ENCODE peak calls at places on chromosomes 7 and 10, in seven cellular contexts. Y, V, W, L, D, I and U are unnamed samples.

GRCh38 chr7:37448637-37449331 is at the start of gene ELMO1:
- DNase-seq in W (peak), D (peak), Y (peak), I (peak), L (peak), V (peak), U (peak)

GRCh38 chr7:8094164-8095140 is 125.9 kb downstream of the GLCCI1 start:
- DNase-seq in D (no peak), W (no peak), I (no peak), Y (no peak), V (no peak), L (no peak), U (no peak)

GRCh38 chr7:22700559-22701002 is 26.4 kb upstream of the IL6 start:
- DNase-seq in I (no peak), D (no peak), V (peak), W (no peak), L (peak), Y (peak), U (peak)

GRCh38 chr10:127405221-127405620 is 143.9 kb upstream of the NPS start:
- DNase-seq in Y (peak), W (no peak), L (peak), I (no peak), V (peak), D (no peak), U (peak)

GRCh38 chr7:11343818-11344413 is 370.2 kb downstream of the PHF14 start:
- DNase-seq in D (no peak), W (no peak), I (no peak), Y (peak), V (peak), L (peak), U (peak)

GRCh38 chr7:100888988-100889760 is at the start of gene UFSP1:
- DNase-seq in L (no peak), V (no peak), W (no peak), Y (no peak), D (no peak), I (no peak), U (no peak)

GRCh38 chr10:47380341-47381215 is 3.5 kb downstream of the ZNF488 start:
- DNase-seq in W (no peak), D (peak), I (no peak), V (no peak), Y (no peak), L (no peak), U (no peak)

GRCh38 chr7:114663502-114663901 is 248.9 kb downstream of the FOXP2 start:
- DNase-seq in Y (peak), L (peak), W (no peak), V (peak), D (no peak), I (no peak), U (peak)

GRCh38 chr10:11208908-11209809 is 191.5 kb downstream of the CELF2 start:
- DNase-seq in Y (no peak), I (no peak), D (no peak), V (no peak), L (no peak), W (no peak), U (no peak)

GRCh38 chr7:100949931-100950443 is 653 bp downstream of the MUC3A start:
- DNase-seq in D (no peak), V (no peak), I (no peak), W (no peak), Y (no peak), L (no peak), U (no peak)

GRCh38 chr10:128924918-128925317 is 542.1 kb upstream of the MGMT start:
- DNase-seq in D (no peak), Y (no peak), V (no peak), I (no peak), L (no peak), W (no peak), U (no peak)

GRCh38 chr10:97633921-97634320 is 621 bp upstream of the MORN4 start:
- DNase-seq in Y (peak), D (peak), V (no peak), W (no peak), L (peak), I (no peak), U (no peak)

GRCh38 chr7:41256186-41256945 is 446.5 kb downstream of the INHBA start:
- DNase-seq in Y (peak), D (no peak), W (no peak), L (peak), V (peak), I (no peak), U (peak)

GRCh38 chr10:61541960-61542359 is 88.8 kb upstream of the TMEM26 start:
- DNase-seq in V (no peak), L (no peak), Y (no peak), I (no peak), W (no peak), D (no peak), U (no peak)

GRCh38 chr10:104816501-104816900 is 175.4 kb downstream of the SORCS3 start:
- DNase-seq in L (no peak), W (no peak), D (no peak), I (no peak), Y (no peak), V (no peak), U (no peak)

GRCh38 chr7:90613088-90613498 is 17.0 kb downstream of the CDK14 start:
- DNase-seq in L (no peak), D (no peak), W (no peak), Y (peak), V (peak), I (no peak), U (peak)

GRCh38 chr10:75043256-75044121 is 68.0 kb upstream of the SAMD8 start:
- DNase-seq in L (no peak), Y (no peak), V (no peak), D (no peak), I (no peak), W (no peak), U (no peak)

GRCh38 chr10:3072641-3073360 is 5.5 kb downstream of the PFKP start:
- DNase-seq in V (no peak), Y (no peak), I (no peak), L (no peak), D (no peak), W (no peak), U (no peak)

GRCh38 chr7:54969190-54969967 is 49.4 kb upstream of the EGFR start:
- DNase-seq in L (peak), W (no peak), Y (peak), V (peak), I (no peak), D (no peak), U (no peak)

GRCh38 chr10:75987610-75988009 is 556.2 kb downstream of the LRMDA start:
- DNase-seq in V (no peak), L (peak), D (no peak), W (no peak), I (no peak), Y (peak), U (peak)

GRCh38 chr10:48459270-48460147 is 145.4 kb downstream of the ARHGAP22 start:
- DNase-seq in V (no peak), Y (no peak), L (no peak), I (no peak), W (no peak), D (peak), U (no peak)

GRCh38 chr7:110065112-110065511 is 1025.8 kb upstream of the LRRN3 start:
- DNase-seq in L (no peak), V (no peak), W (no peak), D (no peak), Y (no peak), I (no peak), U (no peak)

GRCh38 chr7:4862156-4862555 is 326 bp upstream of the PAPOLB start:
- DNase-seq in Y (no peak), D (no peak), L (no peak), W (no peak), I (no peak), V (no peak), U (no peak)

GRCh38 chr7:128904381-128905197 is 5.9 kb downstream of the KCP start:
- DNase-seq in L (peak), V (peak), W (no peak), Y (peak), I (no peak), D (no peak), U (peak)

GRCh38 chr10:131973160-131973951 is 8.4 kb downstream of the BNIP3 start:
- DNase-seq in V (no peak), Y (no peak), L (no peak), I (no peak), D (no peak), W (no peak), U (no peak)

GRCh38 chr10:89785095-89785494 is 83.7 kb downstream of the KIF20B start:
- DNase-seq in V (no peak), L (no peak), W (no peak), Y (no peak), I (no peak), D (no peak), U (peak)

GRCh38 chr7:155166673-155167370 is 96.7 kb downstream of the HTR5A start:
- DNase-seq in W (peak), Y (no peak), V (peak), I (no peak), L (no peak), D (no peak), U (peak)

GRCh38 chr10:47372726-47373125 is 11.4 kb downstream of the ZNF488 start:
- DNase-seq in Y (no peak), V (no peak), D (peak), L (no peak), W (no peak), I (no peak), U (no peak)

GRCh38 chr10:122374859-122375721 is 582 bp downstream of the PLEKHA1 start:
- DNase-seq in I (no peak), W (peak), V (peak), D (peak), Y (peak), L (peak), U (peak)

GRCh38 chr10:1737222-1738061 is at the start of gene ADARB2:
- DNase-seq in V (no peak), D (no peak), I (no peak), L (peak), W (no peak), Y (peak), U (no peak)

GRCh38 chr10:13302821-13303555 is 3.1 kb upstream of the PHYH start:
- DNase-seq in Y (no peak), L (no peak), D (no peak), I (no peak), W (no peak), V (no peak), U (no peak)
- H3K4me3 ChIP-seq in Y (no peak), L (no peak), D (peak), I (peak), W (peak), V (no peak), U (peak)

DNA sequence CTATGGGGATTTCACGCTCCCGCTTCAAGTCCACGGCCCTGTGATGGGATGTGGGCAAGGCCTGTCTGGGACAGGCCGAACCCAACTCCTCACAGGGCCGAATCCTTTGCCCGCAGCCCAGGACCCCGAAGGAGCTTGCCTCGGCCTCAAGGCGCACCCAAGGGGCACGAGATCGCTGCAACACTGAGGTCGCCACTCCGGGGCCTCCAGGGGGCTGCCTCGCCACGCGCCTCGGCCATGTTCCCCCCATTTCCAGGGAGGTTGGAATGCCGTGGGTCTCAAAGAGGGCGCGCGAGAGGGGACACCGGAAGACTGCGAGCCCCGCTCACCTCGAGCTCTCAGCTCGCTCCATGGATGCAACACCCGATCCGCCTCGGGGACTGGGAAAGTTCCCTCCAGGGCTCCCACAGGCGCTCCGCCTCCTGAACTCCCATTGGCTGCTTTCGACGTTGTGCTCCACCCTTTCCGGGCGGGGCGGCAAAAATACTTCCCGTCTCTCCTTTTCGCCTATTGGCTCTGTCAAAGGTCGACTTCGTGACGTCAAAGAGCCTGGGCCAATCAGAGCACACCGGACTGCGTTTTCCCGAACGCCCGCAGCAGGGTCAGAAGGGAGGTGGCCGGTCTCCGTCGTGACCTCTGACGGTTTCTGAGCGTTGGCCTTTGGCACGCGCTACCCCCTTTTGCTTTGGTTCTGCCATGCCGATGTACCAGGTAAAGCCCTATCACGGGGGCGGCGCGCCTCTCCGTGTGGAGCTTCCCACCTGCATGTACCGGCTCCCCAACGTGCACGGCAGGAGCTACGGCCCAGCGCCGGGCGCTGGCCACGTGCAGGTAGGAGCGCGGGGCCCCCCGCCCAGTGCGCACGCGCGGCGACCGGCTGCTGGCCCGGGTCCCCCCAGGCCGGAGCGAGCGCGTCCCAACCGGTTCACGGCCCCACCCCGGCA is at the start of the genes AIMP2 and PMS2:
- DNase-seq in V (peak), D (peak), I (peak), W (peak), Y (peak), L (peak), U (peak)
- TF ChIP-seq CTCF in V (peak), D (no peak), I (no peak), W (no peak), Y (peak), L (no peak), U (no peak)

DNA sequence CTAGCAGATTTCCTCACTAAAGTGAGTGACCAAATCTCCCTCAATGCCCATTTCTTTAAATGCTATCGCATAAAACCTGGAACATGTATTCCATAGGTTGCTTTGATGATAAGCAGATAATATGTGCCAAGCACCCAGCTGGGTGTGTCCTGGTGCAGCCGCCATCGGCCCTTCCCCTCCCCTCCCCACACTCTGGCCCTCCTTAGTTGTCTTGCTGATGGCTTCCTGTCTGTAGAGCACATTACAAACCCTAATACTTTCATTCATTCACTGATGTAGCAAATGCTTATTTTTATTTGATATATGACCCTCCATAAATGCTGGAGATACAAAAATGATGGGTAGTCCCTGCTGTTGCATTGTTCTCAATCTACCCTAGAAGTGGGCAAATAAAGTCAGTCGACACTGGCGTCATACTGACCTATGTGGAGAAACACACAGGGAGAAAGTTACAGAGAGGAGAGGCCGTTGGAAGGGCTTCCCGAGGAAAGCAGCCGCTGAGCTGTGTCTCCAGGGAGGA is 26.2 kb downstream of the ST8SIA6 start:
- DNase-seq in Y (no peak), L (no peak), I (no peak), W (no peak), D (no peak), V (no peak), U (no peak)
- H3K4me3 ChIP-seq in Y (no peak), L (no peak), I (no peak), W (no peak), D (no peak), V (no peak), U (no peak)

GRCh38 chr7:45178241-45179225 is 20.9 kb downstream of the RAMP3 start:
- DNase-seq in W (no peak), Y (peak), L (no peak), D (no peak), V (no peak), I (no peak), U (no peak)
- TF ChIP-seq CTCF in W (no peak), Y (peak), L (no peak), D (no peak), V (no peak), I (no peak), U (no peak)

GRCh38 chr10:6401066-6401465 is 179.0 kb downstream of the PRKCQ start:
- DNase-seq in V (no peak), I (no peak), Y (no peak), W (no peak), L (no peak), D (no peak), U (peak)

GRCh38 chr10:6402960-6403359 is 177.1 kb downstream of the PRKCQ start:
- DNase-seq in V (no peak), D (no peak), I (no peak), L (no peak), Y (no peak), W (no peak), U (no peak)

GRCh38 chr10:6402349-6402709 is 177.7 kb downstream of the PRKCQ start:
- DNase-seq in W (no peak), V (no peak), I (no peak), Y (no peak), L (no peak), D (no peak), U (no peak)

GRCh38 chr10:6400331-6400730 is 179.7 kb downstream of the PRKCQ start:
- DNase-seq in V (no peak), I (no peak), L (no peak), W (no peak), Y (no peak), D (no peak), U (no peak)

DNA sequence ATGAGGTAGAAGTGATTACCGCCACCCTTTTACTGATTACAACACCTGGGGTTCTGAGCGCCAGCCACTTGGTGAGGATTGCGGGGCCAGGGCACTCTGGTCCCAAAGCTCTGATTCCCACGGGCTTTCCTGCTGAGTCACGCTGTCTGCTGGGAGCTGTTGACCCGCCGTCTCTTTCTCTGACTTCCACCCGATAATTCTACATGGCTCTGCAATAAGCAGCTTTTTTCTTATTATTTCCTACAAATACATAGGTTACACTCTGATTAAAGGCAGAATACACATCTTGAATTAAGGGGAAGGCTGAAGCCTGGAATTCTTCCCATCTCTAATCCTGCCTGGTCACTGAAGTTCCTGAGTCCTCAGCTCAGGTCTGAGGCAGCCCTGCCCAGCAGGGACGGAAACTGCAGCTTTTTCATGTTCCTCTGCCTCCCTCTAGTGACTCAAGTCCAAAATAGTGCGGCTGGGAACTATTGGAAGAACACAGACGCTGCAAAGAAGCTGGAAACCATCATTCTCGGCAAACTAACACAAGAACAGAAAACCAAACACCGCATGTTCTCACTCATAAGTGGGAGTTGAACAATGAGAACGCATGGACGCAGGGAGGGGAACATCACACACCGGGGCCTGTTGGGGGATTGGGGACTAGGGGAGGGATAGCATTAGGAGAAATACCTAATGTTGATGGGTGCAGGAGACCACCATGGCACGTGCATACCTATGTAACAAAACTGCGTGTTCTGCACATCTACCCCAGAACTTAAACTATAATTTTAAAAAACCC is 178.3 kb downstream of the PRKCQ start:
- DNase-seq in I (peak), D (peak), W (peak), L (peak), Y (peak), V (peak), U (peak)
- H3K4me3 ChIP-seq in I (peak), D (peak), W (peak), L (peak), Y (peak), V (peak), U (peak)

DNA sequence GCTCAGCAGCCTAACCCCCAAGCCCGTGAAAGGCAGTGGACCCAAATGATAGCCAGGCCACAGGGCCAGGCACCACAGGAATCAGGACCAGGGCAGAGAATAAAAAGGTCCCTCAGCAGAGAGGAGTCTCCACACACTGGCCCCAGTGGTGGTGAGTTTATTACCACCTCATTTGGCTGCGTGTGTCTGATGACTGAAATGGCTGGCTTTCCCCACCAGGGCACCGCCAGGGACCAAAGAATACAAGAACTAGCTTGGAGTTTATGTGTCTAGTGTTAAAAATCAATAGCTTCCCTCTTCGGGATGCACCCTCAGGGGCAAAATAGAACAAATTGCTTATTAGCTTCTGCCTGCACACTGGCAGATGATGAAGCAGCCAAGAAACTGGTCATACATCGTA is 223.8 kb upstream of the ZMIZ1 start:
- DNase-seq in D (no peak), W (no peak), V (no peak), L (no peak), Y (no peak), I (no peak), U (no peak)
- TF ChIP-seq CTCF in D (no peak), W (no peak), V (no peak), L (no peak), Y (no peak), I (no peak), U (no peak)